ENCODE peak calls at places on chromosome 5, in five cellular contexts. F, N, D, G and M are unnamed samples.

GRCh38 chr5:29169851-29170250 is 2023.6 kb upstream of the CDH6 start:
- DNase-seq in F (no peak), N (no peak), G (peak; percentile 26), D (no peak), M (no peak)

GRCh38 chr5:82183828-82184227 is 94.3 kb downstream of the RPS23 start:
- DNase-seq in N (no peak), D (peak; percentile 43), G (no peak), F (no peak), M (no peak)

GRCh38 chr5:169641253-169641652 is 4.2 kb downstream of the DOCK2 start:
- DNase-seq in N (no peak), F (no peak), G (peak; percentile 22), D (peak; percentile 36), M (no peak)

GRCh38 chr5:6383376-6383775 is 5.0 kb upstream of the MED10 start:
- DNase-seq in G (no peak), F (no peak), D (no peak), N (no peak), M (no peak)

GRCh38 chr5:143986567-143987242 is 174.7 kb downstream of the HMHB1 start:
- DNase-seq in D (peak; percentile 85), N (no peak), F (no peak), G (peak; percentile 26), M (no peak)

GRCh38 chr5:1118738-1119137 is 6.9 kb upstream of the SLC12A7 start:
- DNase-seq in G (peak; percentile 54), N (no peak), F (no peak), D (no peak), M (no peak)

GRCh38 chr5:158147227-158147626 is 288.3 kb upstream of the CLINT1 start:
- DNase-seq in G (no peak), N (no peak), F (no peak), D (no peak), M (no peak)

GRCh38 chr5:125559296-125559695 is 812.9 kb upstream of the ZNF608 start:
- DNase-seq in G (no peak), N (no peak), F (no peak), D (peak; percentile 99), M (no peak)

GRCh38 chr5:38509185-38509584 is 47.3 kb downstream of the LIFR start:
- DNase-seq in D (peak; percentile 90), F (no peak), G (no peak), N (no peak), M (no peak)

GRCh38 chr5:179914032-179914755 is 6.5 kb upstream of the TBC1D9B start:
- DNase-seq in G (peak; percentile 40), F (no peak), N (no peak), D (peak; percentile 53), M (no peak)

GRCh38 chr5:97224112-97224750 is 41.2 kb upstream of the RIOK2 start:
- DNase-seq in F (no peak), D (peak; percentile 61), G (no peak), N (no peak), M (no peak)

GRCh38 chr5:138336952-138337684 is 948 bp upstream of the FAM53C start:
- DNase-seq in F (no peak), D (peak; percentile 79), N (no peak), G (peak; percentile 93), M (no peak)

GRCh38 chr5:31987985-31988710 is 186.0 kb downstream of the GOLPH3 start:
- DNase-seq in D (peak; percentile 97), G (peak; percentile 24), N (no peak), F (no peak), M (no peak)

GRCh38 chr5:31990296-31990695 is 183.8 kb downstream of the GOLPH3 start:
- DNase-seq in F (no peak), G (no peak), N (no peak), D (no peak), M (no peak)

GRCh38 chr5:31992377-31992776 is 181.7 kb downstream of the GOLPH3 start:
- DNase-seq in D (no peak), F (no peak), N (no peak), G (no peak), M (no peak)

GRCh38 chr5:31993182-31993961 is 180.7 kb downstream of the GOLPH3 start:
- DNase-seq in F (no peak), N (no peak), G (no peak), D (peak; percentile 50), M (no peak)

DNA sequence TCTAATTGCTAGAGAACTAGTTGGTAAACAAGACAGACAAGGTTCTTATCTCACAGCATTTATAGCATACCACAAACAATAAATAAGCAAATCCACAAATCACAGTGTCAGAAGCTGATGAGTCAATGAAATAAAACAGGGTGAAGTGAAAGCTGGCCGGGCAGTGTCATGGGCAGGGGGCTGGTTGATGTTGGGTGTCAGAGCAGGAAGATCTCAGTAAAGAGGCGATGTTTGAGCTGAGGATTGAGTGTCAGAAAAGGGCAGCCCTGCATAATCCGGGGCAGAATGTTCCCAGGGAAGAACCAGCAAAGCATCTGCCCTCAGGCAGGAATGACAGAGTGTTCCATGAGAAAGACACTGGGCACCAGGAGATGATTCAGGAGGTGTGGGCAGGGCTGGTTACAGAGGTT is 183.4 kb downstream of the GOLPH3 start:
- DNase-seq in G (no peak), N (no peak), F (no peak), D (no peak), M (no peak)
- H2AK5ac ChIP-seq in G (no peak overlapping the region), N (no peak overlapping the region), F (peak overlapping the region; percentile 43), D (peak overlapping the region; percentile 30), M (no peak overlapping the region)

DNA sequence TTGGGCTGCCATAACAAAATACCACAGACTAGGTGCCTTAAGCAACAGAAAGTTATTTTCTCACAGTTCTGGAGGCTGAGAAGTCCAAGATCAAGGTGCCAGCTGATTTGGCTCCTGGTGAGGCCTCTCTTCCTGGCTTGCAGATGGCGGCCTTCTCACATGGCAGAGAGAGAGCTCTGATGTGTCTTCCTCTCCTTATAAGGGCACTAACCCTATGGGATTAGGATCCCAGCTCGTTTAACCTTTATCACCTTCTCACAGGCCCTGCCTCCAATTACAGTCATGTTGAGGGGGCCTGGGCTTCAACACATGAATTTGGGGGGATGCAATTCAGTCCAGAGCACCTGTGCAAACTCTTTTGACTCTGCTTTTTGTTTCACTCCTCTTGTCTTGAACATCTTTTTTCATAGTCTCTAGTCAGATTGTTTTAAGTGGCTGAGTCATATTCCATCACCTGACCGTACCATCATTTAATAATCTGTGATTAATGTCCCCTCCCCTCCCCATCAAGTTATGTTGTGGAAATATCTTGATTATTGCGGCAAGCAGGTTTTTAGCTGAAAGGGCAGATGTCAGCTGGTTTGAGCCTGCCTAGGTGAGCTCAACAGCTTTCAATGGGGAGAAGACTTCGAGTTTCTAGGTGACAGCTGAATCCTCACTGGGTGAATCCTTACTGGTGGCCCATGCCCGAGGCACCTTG is 61.8 kb downstream of the NDFIP1 start:
- DNase-seq in G (peak; percentile 69), F (no peak), N (no peak), D (no peak), M (no peak)
- H2AK5ac ChIP-seq in G (peak overlapping the region; percentile 9), F (peak overlapping the region; percentile 16), N (no peak overlapping the region), D (no peak overlapping the region), M (no peak overlapping the region)

DNA sequence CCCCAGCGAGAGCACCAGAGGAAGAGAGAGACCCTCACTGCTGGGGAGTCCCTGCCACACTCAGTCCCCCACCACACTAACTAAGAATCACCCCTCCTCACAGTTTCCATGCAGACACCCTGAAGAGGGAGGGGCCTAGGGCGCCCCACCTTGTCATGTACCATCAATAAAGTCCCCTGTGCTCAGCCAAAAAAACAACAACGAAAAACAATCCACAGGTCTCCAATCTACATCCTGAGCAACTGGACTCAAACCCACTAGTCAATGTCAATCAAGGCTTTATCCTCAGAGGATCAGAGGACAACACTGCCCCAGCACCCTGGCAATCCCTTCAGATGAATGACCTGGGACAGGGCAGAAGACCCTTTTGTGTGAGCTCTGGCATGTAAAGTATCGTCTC is 210.1 kb upstream of the MSX2 start:
- DNase-seq in D (no peak), F (no peak), N (no peak), G (no peak), M (no peak)
- H2AK5ac ChIP-seq in D (no peak overlapping the region), F (no peak overlapping the region), N (no peak overlapping the region), G (no peak overlapping the region), M (peak overlapping the region; percentile 51)

GRCh38 chr5:141928051-141928450 is 4.4 kb downstream of the DELE1 start:
- DNase-seq in G (no peak), D (no peak), N (no peak), F (no peak), M (no peak)

GRCh38 chr5:141919218-141920129 is 4.2 kb upstream of the DELE1 start:
- DNase-seq in N (no peak), D (no peak), F (no peak), G (no peak), M (no peak)

GRCh38 chr5:141920771-141921170 is 2.9 kb upstream of the DELE1 start:
- DNase-seq in F (no peak), N (no peak), G (no peak), D (no peak), M (no peak)

GRCh38 chr5:141926434-141926833 is 2.8 kb downstream of the DELE1 start:
- DNase-seq in D (no peak), F (no peak), N (no peak), G (no peak), M (no peak)

DNA sequence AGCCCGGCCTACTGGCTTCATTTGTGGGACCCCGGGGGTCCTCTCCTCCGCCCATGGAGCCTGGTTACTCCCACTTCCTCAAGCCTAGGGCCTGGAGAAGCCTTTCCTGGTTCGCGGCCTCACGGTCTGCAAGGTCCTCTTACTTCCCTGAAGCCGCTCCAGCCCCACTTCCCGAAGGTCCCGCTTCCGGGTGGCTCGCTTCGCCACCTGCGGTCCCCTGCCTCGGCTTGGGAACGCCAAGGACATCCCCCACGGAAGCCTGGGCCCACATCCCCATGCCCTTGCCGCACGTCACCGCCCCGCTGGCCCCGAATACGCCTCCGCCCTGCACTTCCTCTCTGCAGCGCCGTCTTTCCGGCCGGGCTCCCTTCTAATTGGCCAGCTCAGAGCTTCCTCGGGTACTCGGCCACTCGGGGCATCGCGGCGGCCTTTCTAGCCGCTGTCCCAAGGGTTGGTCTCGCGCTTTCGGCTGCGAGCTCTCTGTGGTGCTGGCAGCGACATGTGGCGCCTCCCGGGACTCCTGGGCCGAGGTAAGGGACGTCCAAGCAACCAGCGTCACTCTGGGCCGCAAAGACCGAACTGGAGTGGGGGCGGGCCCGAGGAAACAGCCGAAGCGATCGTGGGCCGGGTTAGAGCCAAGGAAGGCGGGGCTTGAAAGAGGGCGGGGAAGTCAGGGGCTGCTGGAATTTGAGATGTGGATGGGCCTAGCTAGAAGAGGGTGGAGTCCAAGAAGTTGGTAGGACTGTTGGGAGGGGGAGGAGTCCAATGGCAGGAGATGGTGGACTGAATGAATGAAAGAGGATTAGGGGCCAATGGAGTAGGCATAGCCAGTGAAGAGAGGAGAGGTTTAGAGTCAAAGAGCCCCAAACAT is at the start of gene DELE1:
- DNase-seq in F (peak; percentile 69), N (peak; percentile 95), D (peak; percentile 91), G (peak; percentile 98), M (peak; percentile 86)
- H2AK5ac ChIP-seq in F (peak within 1 kb of the TSS; percentile 65), N (no peak within 1 kb of the TSS), D (peak within 1 kb of the TSS; percentile 83), G (peak within 1 kb of the TSS; percentile 48), M (peak within 1 kb of the TSS; percentile 97)